ENCODE peak calls at places on chromosomes 7 and 10, in four cellular contexts. I, E, J and C are unnamed samples.

GRCh38 chr7:151404216-151405011 is 5.4 kb downstream of the WDR86 start:
- DNase-seq in I (no peak), E (peak; percentile 18), J (no peak), C (no peak)

GRCh38 chr7:3887071-3887691 is 586.1 kb downstream of the SDK1 start:
- DNase-seq in I (no peak), E (no peak), J (no peak), C (no peak)

GRCh38 chr7:19203686-19204085 is 58.5 kb upstream of the FERD3L start:
- DNase-seq in I (no peak), E (no peak), J (no peak), C (no peak)

GRCh38 chr10:91652364-91652763 is 19.5 kb upstream of the PPP1R3C start:
- DNase-seq in I (no peak), E (peak; percentile 97), J (no peak), C (no peak)

GRCh38 chr10:132319853-132320669 is 11.9 kb upstream of the LRRC27 start:
- DNase-seq in I (no peak), E (peak; percentile 82), J (no peak), C (no peak)

GRCh38 chr7:1922071-1922869 is 252.2 kb downstream of the ELFN1 start:
- DNase-seq in I (no peak), E (no peak), J (no peak), C (no peak)

GRCh38 chr7:22858640-22859561 is 36.3 kb upstream of the TOMM7 start:
- DNase-seq in I (no peak), E (peak; percentile 93), J (no peak), C (no peak)

GRCh38 chr10:48493083-48493871 is 111.6 kb downstream of the ARHGAP22 start:
- DNase-seq in I (no peak), E (peak; percentile 20), J (no peak), C (no peak)

GRCh38 chr7:157667261-157667660 is 330.5 kb downstream of the DNAJB6 start:
- DNase-seq in I (no peak), E (no peak), J (no peak), C (no peak)

GRCh38 chr7:38306914-38307313 is 33.5 kb upstream of the TARP start:
- DNase-seq in I (no peak), E (peak; percentile 49), J (no peak), C (no peak)

GRCh38 chr7:49775065-49775948 is 1.9 kb downstream of the VWC2 start:
- DNase-seq in I (peak; percentile 64), E (no peak), J (no peak), C (peak; percentile 27)

GRCh38 chr7:95715274-95715673 is 57.1 kb upstream of the DYNC1I1 start:
- DNase-seq in I (no peak), E (no peak), J (no peak), C (no peak)

GRCh38 chr10:88762906-88763305 is 3.1 kb downstream of the LIPN start:
- DNase-seq in I (no peak), E (no peak), J (no peak), C (no peak)

GRCh38 chr7:153061913-153062528 is 302.5 kb downstream of the ACTR3B start:
- DNase-seq in I (peak; percentile 71), E (peak; percentile 15), J (no peak), C (no peak)

GRCh38 chr7:11830582-11831382 is 1.2 kb downstream of the THSD7A start:
- DNase-seq in I (no peak), E (peak; percentile 15), J (no peak), C (no peak)

GRCh38 chr10:98045785-98046389 is 15.5 kb upstream of the CRTAC1 start:
- DNase-seq in I (peak; percentile 78), E (peak; percentile 43), J (no peak), C (peak; percentile 64)

GRCh38 chr10:99619090-99619800 is 994 bp downstream of the SLC25A28 start:
- DNase-seq in I (no peak), E (peak; percentile 30), J (no peak), C (no peak)

GRCh38 chr7:157580324-157580723 is 243.5 kb downstream of the DNAJB6 start:
- DNase-seq in I (no peak), E (no peak), J (no peak), C (no peak)

GRCh38 chr7:36360244-36360643 is 29.4 kb upstream of the ANLN start:
- DNase-seq in I (no peak), E (no peak), J (no peak), C (no peak)

GRCh38 chr10:111098679-111099437 is 22.0 kb downstream of the ADRA2A start:
- DNase-seq in I (no peak), E (peak; percentile 42), J (no peak), C (no peak)

GRCh38 chr10:8049874-8050560 is 4.5 kb upstream of the GATA3 start:
- DNase-seq in I (peak; percentile 67), E (no peak), J (no peak), C (peak; percentile 52)

GRCh38 chr7:5396542-5396941 is 27.1 kb downstream of the TNRC18 start:
- DNase-seq in I (no peak), E (peak; percentile 72), J (no peak), C (no peak)

GRCh38 chr7:234041-234711 is 41.8 kb downstream of the FAM20C start:
- DNase-seq in I (no peak), E (no peak), J (no peak), C (no peak)

GRCh38 chr10:58662314-58662713 is 149.6 kb downstream of the BICC1 start:
- DNase-seq in I (no peak), E (peak; percentile 73), J (no peak), C (no peak)

GRCh38 chr10:119859422-119860258 is 13.0 kb downstream of the MCMBP start:
- DNase-seq in I (no peak), E (peak; percentile 14), J (no peak), C (no peak)

GRCh38 chr7:158829021-158829341 is 328 bp downstream of the ESYT2 start:
- DNase-seq in I (no peak), E (peak; percentile 63), J (no peak), C (no peak)

GRCh38 chr7:159136846-159137245 is 7.8 kb downstream of the VIPR2 start:
- DNase-seq in I (peak; percentile 37), E (no peak), J (no peak), C (no peak)

GRCh38 chr10:35006836-35007235 is 83.3 kb downstream of the CUL2 start:
- DNase-seq in I (no peak), E (no peak), J (no peak), C (no peak)

GRCh38 chr10:51821045-51821444 is 121.7 kb upstream of the CSTF2T start:
- DNase-seq in I (no peak), E (no peak), J (no peak), C (no peak)

GRCh38 chr10:43037440-43037839 is 39.4 kb upstream of the RET start:
- DNase-seq in I (no peak), E (no peak), J (no peak), C (no peak)

GRCh38 chr7:23383225-23383624 is 84.1 kb downstream of the MALSU1 start:
- DNase-seq in I (no peak), E (peak; percentile 31), J (no peak), C (no peak)

GRCh38 chr10:5975641-5976473 is 1.5 kb downstream of the IL15RA start:
- DNase-seq in I (no peak), E (peak; percentile 19), J (no peak), C (no peak)